ENCODE peak calls at places on chromosomes 12 and 14, in seven cellular contexts. I is NCI-H510A treated with DMSO at 0.1 percent for 48 hours; M is T-cell; B is AG09319; U is activated effector memory CD4-positive, alpha-beta T cell treated with Interleukin-2 at 50 U/mL for 16 hours; G is hypothalamus; W is activated CD4-positive, CD25-positive, alpha-beta regulatory T cell. Y is an unnamed sample.
A peak's percentile ranks its signal among the peaks of the same experiment; 100 is the strongest.

GRCh38 chr12:59677857-59678256 is 82.0 kb downstream of the SLC16A7 start:
- DNase-seq in I (no peak), M (no peak), B (no peak), U (no peak), G (no peak), W (no peak), Y (no peak)

GRCh38 chr12:121980211-121980891 is 41.3 kb upstream of the BCL7A start:
- DNase-seq in I (no peak), M (no peak), B (no peak), U (no peak), G (no peak), W (no peak), Y (no peak)

GRCh38 chr14:102786758-102787157 is 9.5 kb downstream of the TRAF3 start:
- DNase-seq in I (no peak), M (no peak), B (no peak), U (no peak), G (no peak), W (no peak), Y (no peak)

GRCh38 chr12:124422570-124423523 is 128.0 kb downstream of the RFLNA start:
- DNase-seq in I (peak; percentile 72), M (no peak), B (peak; percentile 90), U (no peak), G (peak; percentile 78), W (no peak), Y (peak; percentile 82)

GRCh38 chr12:51850933-51851244 is 2.4 kb upstream of the FIGNL2 start:
- DNase-seq in I (no peak), M (no peak), B (no peak), U (no peak), G (no peak), W (no peak), Y (no peak)

GRCh38 chr14:89266754-89267153 is 150.3 kb downstream of the FOXN3 start:
- DNase-seq in I (no peak), M (no peak), B (no peak), U (no peak), G (no peak), W (no peak), Y (no peak)

GRCh38 chr14:72822946-72823611 is 70.8 kb downstream of the DPF3 start:
- DNase-seq in I (no peak), M (no peak), B (no peak), U (no peak), G (no peak), W (no peak), Y (no peak)

GRCh38 chr14:60095781-60096450 is 4.2 kb downstream of the PCNX4 start:
- DNase-seq in I (no peak), M (no peak), B (no peak), U (no peak), G (no peak), W (no peak), Y (no peak)

GRCh38 chr12:115416869-115417268 is 732.9 kb upstream of the TBX3 start:
- DNase-seq in I (no peak), M (no peak), B (no peak), U (no peak), G (no peak), W (no peak), Y (no peak)

GRCh38 chr14:101591121-101591520 is 29.8 kb downstream of the DIO3 start:
- DNase-seq in I (no peak), M (no peak), B (no peak), U (no peak), G (no peak), W (no peak), Y (no peak)